ENCODE peak calls at places on chromosomes 11 and 22, in six cellular contexts. C is CD8-positive, alpha-beta memory T cell; Q is adipocyte; Z is fibroblast of pulmonary artery; E is A673; D is A549. M is an unnamed sample.

GRCh38 chr11:38791346-38791961 is 2193.4 kb upstream of the RAG2 start:
- DNase-seq in C (no peak), Q (peak), Z (peak), E (peak), D (peak), M (no peak)

GRCh38 chr11:14184548-14184947 is 174.4 kb downstream of the RRAS2 start:
- DNase-seq in C (no peak), Q (peak), Z (no peak), E (no peak), D (no peak), M (peak)

GRCh38 chr22:35995772-35996171 is 32.9 kb downstream of the RBFOX2 start:
- DNase-seq in C (no peak), Q (peak), Z (peak), E (peak), D (no peak), M (peak)

GRCh38 chr11:130675456-130675855 is 227.0 kb downstream of the ADAMTS15 start:
- DNase-seq in C (no peak), Q (peak), Z (peak), E (peak), D (no peak), M (no peak)

GRCh38 chr11:82308979-82309378 is 424.7 kb downstream of the FAM181B start:
- DNase-seq in C (no peak), Q (no peak), Z (no peak), E (no peak), D (no peak), M (no peak)

GRCh38 chr11:116529210-116529609 is 243.6 kb downstream of the BUD13 start:
- DNase-seq in C (no peak), Q (no peak), Z (no peak), E (no peak), D (no peak), M (no peak)

GRCh38 chr11:102288745-102289083 is 28.6 kb upstream of the BIRC3 start:
- DNase-seq in C (no peak), Q (peak), Z (no peak), E (no peak), D (no peak), M (no peak)

GRCh38 chr22:19825904-19826618 is 28.6 kb downstream of the GNB1L start:
- DNase-seq in C (no peak), Q (no peak), Z (no peak), E (no peak), D (no peak), M (peak)

GRCh38 chr11:64007629-64008282 is 21.5 kb downstream of the OTUB1 start:
- DNase-seq in C (no peak), Q (peak), Z (peak), E (peak), D (peak), M (no peak)
- H3K4me3 ChIP-seq in C (no peak), Q (peak), Z (peak), E (peak), D (peak), M (peak)

DNA sequence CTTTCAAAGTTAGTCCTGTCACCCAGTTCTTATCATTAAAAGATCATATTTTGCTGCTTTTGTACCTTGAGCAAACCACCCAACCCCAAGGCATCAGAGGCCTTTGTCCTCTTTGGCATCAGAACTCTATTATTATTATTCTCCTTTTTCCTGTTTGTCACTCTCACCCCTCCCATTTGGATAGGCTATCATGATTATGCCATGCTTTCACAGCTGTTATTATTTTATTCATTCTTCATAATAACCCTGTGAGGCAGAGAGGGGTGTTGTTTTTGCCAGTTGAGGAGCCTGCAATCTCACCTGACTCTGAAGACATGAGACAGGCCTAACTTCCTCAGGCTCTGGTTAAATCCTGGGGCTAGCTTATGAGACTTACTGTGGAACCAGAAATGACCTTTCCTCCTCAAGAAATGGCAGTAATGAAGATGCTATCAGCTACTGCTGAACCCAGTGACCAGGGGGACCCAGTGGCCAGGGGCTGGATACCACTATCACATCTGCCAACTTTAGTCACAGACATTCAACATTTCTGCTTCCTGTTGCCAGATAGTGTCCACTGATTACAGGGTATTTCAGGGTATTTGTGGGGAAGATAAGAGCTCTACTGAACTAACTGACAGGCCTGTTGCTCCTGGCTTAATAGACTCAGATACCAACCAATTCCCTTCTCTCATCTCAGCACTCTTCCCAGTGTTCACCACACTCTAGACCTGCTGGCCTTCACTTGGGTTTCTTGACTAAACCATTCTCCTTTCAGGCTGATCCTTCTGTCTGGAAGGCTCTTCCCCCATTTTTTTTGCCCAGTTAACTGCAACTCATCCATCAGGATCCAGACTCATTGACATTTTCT is 11.8 kb upstream of the SWAP70 start:
- DNase-seq in C (no peak), Q (no peak), Z (no peak), E (no peak), D (no peak), M (no peak)
- H3K4me3 ChIP-seq in C (no peak), Q (no peak), Z (no peak), E (no peak), D (no peak), M (no peak)

GRCh38 chr11:47057374-47057773 is 119.3 kb downstream of the ARFGAP2 start:
- DNase-seq in C (no peak), Q (peak), Z (peak), E (no peak), D (no peak), M (no peak)
- H3K4me3 ChIP-seq in C (no peak), Q (no peak), Z (no peak), E (no peak), D (no peak), M (no peak)

GRCh38 chr11:114075343-114075610 is 15.8 kb downstream of the ZBTB16 start:
- DNase-seq in C (no peak), Q (no peak), Z (no peak), E (no peak), D (no peak), M (no peak)
- H3K4me3 ChIP-seq in C (no peak), Q (no peak), Z (no peak), E (no peak), D (no peak), M (no peak)